ENCODE peak calls at places on chromosomes 6 and 20, in six cellular contexts. One of them, this sample, is unnamed.

GRCh38 chr6:19979059-19979458 is 141.9 kb downstream of the ID4 start:
- DNase-seq in esophagus squamous epithelium: no peak
- DNase-seq in transverse colon: no peak
- DNase-seq in uterus: no peak
- DNase-seq in IMR-90: no peak
- DNase-seq in H1: no peak
- DNase-seq in this sample: no peak

GRCh38 chr6:94272327-94272726 is 853.0 kb upstream of the EPHA7 start:
- DNase-seq in IMR-90: no peak
- DNase-seq in transverse colon: no peak
- DNase-seq in H1: no peak
- DNase-seq in uterus: no peak
- DNase-seq in esophagus squamous epithelium: no peak
- DNase-seq in this sample: no peak

GRCh38 chr6:51574040-51574439 is 513.4 kb downstream of the PKHD1 start:
- DNase-seq in H1: no peak
- DNase-seq in esophagus squamous epithelium: no peak
- DNase-seq in transverse colon: no peak
- DNase-seq in uterus: no peak
- DNase-seq in IMR-90: no peak
- DNase-seq in this sample: no peak

GRCh38 chr20:831956-832355 is 1.6 kb upstream of the FAM110A start:
- DNase-seq in H1: no peak
- DNase-seq in esophagus squamous epithelium: no peak
- DNase-seq in IMR-90: no peak
- DNase-seq in uterus: no peak
- DNase-seq in transverse colon: no peak
- DNase-seq in this sample: no peak

GRCh38 chr6:75098709-75099108 is 107.1 kb downstream of the COL12A1 start:
- DNase-seq in transverse colon: peak; percentile 47
- DNase-seq in IMR-90: peak; percentile 98
- DNase-seq in H1: no peak
- DNase-seq in esophagus squamous epithelium: no peak
- DNase-seq in uterus: peak; percentile 73
- DNase-seq in this sample: peak; percentile 78

GRCh38 chr6:16108996-16109658 is 19.8 kb upstream of the MYLIP start:
- DNase-seq in IMR-90: no peak
- DNase-seq in uterus: peak; percentile 25
- DNase-seq in transverse colon: peak; percentile 20
- DNase-seq in esophagus squamous epithelium: no peak
- DNase-seq in H1: no peak
- DNase-seq in this sample: peak; percentile 55

GRCh38 chr20:9789136-9789535 is 49.7 kb downstream of the PAK5 start:
- DNase-seq in uterus: no peak
- DNase-seq in IMR-90: no peak
- DNase-seq in esophagus squamous epithelium: no peak
- DNase-seq in transverse colon: no peak
- DNase-seq in H1: no peak
- DNase-seq in this sample: no peak

GRCh38 chr20:50487397-50487796 is 22.8 kb upstream of the PTPN1 start:
- DNase-seq in esophagus squamous epithelium: no peak
- DNase-seq in IMR-90: no peak
- DNase-seq in transverse colon: no peak
- DNase-seq in uterus: no peak
- DNase-seq in H1: no peak
- DNase-seq in this sample: no peak

GRCh38 chr6:34205466-34205865 is 31.2 kb upstream of the HMGA1 start:
- DNase-seq in transverse colon: no peak
- DNase-seq in uterus: no peak
- DNase-seq in IMR-90: peak; percentile 25
- DNase-seq in H1: no peak
- DNase-seq in esophagus squamous epithelium: no peak
- DNase-seq in this sample: no peak

GRCh38 chr20:41151134-41151869 is 14.0 kb downstream of the PLCG1 start:
- DNase-seq in uterus: no peak
- DNase-seq in transverse colon: no peak
- DNase-seq in H1: no peak
- DNase-seq in esophagus squamous epithelium: no peak
- DNase-seq in IMR-90: no peak
- DNase-seq in this sample: no peak

GRCh38 chr6:40626886-40627285 is 39.7 kb upstream of the LRFN2 start:
- DNase-seq in IMR-90: no peak
- DNase-seq in transverse colon: no peak
- DNase-seq in uterus: no peak
- DNase-seq in H1: no peak
- DNase-seq in esophagus squamous epithelium: no peak
- DNase-seq in this sample: no peak

DNA sequence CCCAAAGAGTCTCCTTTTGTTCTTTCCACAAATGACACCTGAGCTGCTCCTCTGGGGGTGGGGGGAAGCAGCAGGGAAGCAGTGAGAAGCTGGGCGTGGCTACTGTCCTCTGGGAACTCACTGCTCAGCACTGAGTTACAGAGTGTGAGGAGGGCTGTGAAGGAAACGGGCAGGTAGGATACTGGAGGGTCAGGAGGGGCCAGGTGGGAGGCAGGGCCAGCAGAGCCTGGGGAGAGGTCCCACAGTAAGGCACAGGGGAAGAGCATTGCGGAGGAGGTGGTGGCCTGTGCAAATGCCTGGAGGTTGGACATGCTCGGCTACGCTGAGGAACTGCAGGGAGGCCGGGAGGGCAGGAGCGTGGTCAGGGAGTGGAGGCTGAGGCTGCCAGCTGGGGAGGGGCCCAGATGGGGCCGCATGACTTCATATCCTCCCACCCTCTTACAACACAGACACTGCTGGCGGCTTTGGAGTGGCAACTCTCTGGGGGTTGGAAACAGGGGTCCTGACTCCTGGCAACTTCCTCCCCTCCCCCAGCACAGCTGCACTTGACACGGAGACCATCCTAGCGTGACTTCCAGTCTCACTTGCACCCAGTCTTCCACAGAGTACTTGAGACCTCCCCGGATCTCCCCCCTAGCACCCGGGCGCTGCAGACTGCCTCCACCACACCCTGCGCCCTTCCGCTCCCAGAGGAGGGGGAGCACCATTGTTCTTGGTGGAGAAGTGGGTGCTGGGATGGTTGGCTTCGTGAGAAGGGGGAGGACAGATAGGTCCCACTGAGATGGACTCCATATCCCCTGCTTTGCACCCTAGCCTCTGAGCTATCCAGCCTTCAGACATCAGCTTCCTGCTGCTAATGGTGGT is 34.2 kb downstream of the RBM38 start:
- DNase-seq in IMR-90: peak; percentile 8
- DNase-seq in esophagus squamous epithelium: no peak
- DNase-seq in H1: no peak
- DNase-seq in transverse colon: no peak
- DNase-seq in uterus: no peak
- DNase-seq in this sample: no peak
- H3K27ac ChIP-seq in IMR-90: no peak overlapping the region
- H3K27ac ChIP-seq in esophagus squamous epithelium: no peak overlapping the region
- H3K27ac ChIP-seq in H1: no peak overlapping the region
- H3K27ac ChIP-seq in transverse colon: no peak overlapping the region
- H3K27ac ChIP-seq in uterus: no peak overlapping the region
- H3K27ac ChIP-seq in this sample: no peak overlapping the region

DNA sequence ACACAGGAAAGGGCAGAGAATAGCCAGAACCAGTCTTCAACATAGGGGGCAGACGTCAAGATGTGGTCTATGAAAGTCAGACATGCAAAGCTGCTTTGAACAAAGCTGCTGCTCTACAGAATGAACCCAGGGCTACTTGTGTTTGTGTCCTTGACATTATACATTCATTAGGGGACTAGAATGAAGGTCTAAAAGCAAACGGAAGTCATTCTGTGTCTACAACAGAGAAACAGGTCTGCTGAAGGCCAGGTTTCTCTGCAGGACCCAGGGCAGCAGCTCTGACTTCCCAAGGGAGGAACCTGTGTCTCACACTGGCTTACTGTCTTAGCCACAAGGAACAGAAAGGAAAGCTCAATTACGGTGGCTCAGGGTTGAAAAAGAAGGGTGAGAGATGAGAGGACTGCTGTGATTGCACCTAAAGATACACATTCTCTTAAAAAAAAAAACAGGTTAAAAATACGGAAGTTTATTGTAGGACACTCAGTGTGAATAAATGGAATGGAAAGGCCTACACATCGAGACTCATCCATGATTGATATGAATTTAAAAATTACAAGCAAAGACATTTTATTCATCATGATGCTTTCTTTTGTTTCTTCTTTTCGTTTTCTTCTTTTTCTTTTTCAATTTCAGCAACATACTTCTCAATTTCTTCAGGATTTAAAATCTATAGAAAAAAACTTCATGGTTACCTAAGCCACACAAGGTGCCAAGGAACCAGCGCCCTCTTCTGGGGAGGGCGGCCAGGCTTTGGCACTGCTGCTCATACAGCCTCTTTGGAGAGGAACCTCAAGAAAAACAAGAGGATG is 6.7 kb downstream of the PSMA7 start:
- DNase-seq in esophagus squamous epithelium: no peak
- DNase-seq in H1: no peak
- DNase-seq in IMR-90: peak; percentile 68
- DNase-seq in uterus: peak; percentile 61
- DNase-seq in transverse colon: peak; percentile 72
- DNase-seq in this sample: peak; percentile 56
- TF ChIP-seq POLR2A in esophagus squamous epithelium: no peak
- TF ChIP-seq POLR2A in H1: no peak
- TF ChIP-seq POLR2A in IMR-90: no peak
- TF ChIP-seq POLR2A in uterus: no peak
- TF ChIP-seq POLR2A in transverse colon: no peak
- TF ChIP-seq POLR2A in this sample: no peak

DNA sequence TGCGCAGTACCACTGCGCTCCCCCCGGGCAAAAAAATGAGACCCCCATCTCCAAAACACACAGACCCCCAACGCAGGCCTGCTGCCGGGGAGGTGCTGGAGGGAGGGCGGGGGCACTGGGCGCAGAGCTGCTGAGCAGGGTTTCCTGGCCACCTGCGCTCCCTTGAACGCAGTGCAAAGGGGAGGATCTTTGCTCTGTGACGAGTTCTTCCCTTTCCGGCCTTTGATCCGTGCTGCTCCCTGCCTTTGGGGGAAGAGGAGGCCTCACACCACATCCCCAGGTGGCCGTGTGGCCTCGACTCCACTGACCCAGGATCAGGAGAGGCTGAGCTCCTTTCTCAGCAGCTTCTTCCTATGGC is 8.9 kb upstream of the COL20A1 start:
- DNase-seq in uterus: no peak
- DNase-seq in esophagus squamous epithelium: no peak
- DNase-seq in H1: no peak
- DNase-seq in transverse colon: no peak
- DNase-seq in IMR-90: no peak
- DNase-seq in this sample: no peak
- H3K36me3 ChIP-seq in uterus: no peaks in the 10 kb centered on the region
- H3K36me3 ChIP-seq in esophagus squamous epithelium: peaks cover 33% of the 10 kb centered on the region
- H3K36me3 ChIP-seq in H1: peaks cover 11% of the 10 kb centered on the region
- H3K36me3 ChIP-seq in transverse colon: peaks cover 20% of the 10 kb centered on the region
- H3K36me3 ChIP-seq in IMR-90: peaks cover 84% of the 10 kb centered on the region
- H3K36me3 ChIP-seq in this sample: peaks cover 69% of the 10 kb centered on the region

DNA sequence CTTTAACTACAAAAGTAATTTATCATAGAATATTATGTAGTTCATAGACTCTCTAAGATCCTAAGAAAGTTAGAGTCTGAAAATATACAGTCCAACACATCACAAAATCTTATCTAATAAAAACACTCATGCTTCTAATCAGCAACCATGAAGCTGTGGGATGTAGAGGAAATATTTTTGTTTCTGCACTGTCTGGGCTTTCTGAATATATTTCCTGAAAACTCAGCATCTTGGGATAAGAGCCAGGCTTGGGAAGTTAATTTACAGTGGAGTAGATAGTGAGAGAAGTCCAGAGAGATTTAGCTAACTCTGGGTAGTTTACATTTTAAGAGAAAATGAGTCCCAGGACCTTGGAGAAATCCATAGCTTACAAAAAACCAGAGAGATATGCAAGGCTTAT is 150.4 kb upstream of the BMP5 start:
- DNase-seq in IMR-90: peak; percentile 1
- DNase-seq in transverse colon: no peak
- DNase-seq in uterus: no peak
- DNase-seq in esophagus squamous epithelium: no peak
- DNase-seq in H1: no peak
- DNase-seq in this sample: no peak
- H3K27ac ChIP-seq in IMR-90: no peak overlapping the region
- H3K27ac ChIP-seq in transverse colon: no peak overlapping the region
- H3K27ac ChIP-seq in uterus: no peak overlapping the region
- H3K27ac ChIP-seq in esophagus squamous epithelium: no peak overlapping the region
- H3K27ac ChIP-seq in H1: no peak overlapping the region
- H3K27ac ChIP-seq in this sample: no peak overlapping the region

GRCh38 chr6:140341272-140341671 is 966.8 kb upstream of the CITED2 start:
- DNase-seq in esophagus squamous epithelium: no peak
- DNase-seq in uterus: no peak
- DNase-seq in transverse colon: no peak
- DNase-seq in IMR-90: no peak
- DNase-seq in H1: no peak
- DNase-seq in this sample: no peak
- TF ChIP-seq POLR2A in esophagus squamous epithelium: no peak
- TF ChIP-seq POLR2A in uterus: no peak
- TF ChIP-seq POLR2A in transverse colon: no peak
- TF ChIP-seq POLR2A in IMR-90: no peak
- TF ChIP-seq POLR2A in H1: no peak
- TF ChIP-seq POLR2A in this sample: no peak